ENCODE peak calls at places on chromosomes 5 and 9, in eight cellular contexts. Y is thyroid gland, K is fibroblast of pulmonary artery, L is AG04449, C is pancreas, J is left lung, P is mesendoderm, D is heart left ventricle. U is an unnamed sample.

GRCh38 chr5:135186662-135187522 is 152.9 kb upstream of the PITX1 start:
- DNase-seq in Y (no peak), K (no peak), L (no peak), C (no peak), J (no peak), P (peak; percentile 59), D (no peak), U (no peak)

GRCh38 chr5:133527311-133527710 is 85.0 kb downstream of the FSTL4 start:
- DNase-seq in Y (no peak), K (no peak), L (peak; percentile 52), C (no peak), J (no peak), P (no peak), D (no peak), U (no peak)

GRCh38 chr5:13643734-13644133 is 300.8 kb downstream of the DNAH5 start:
- DNase-seq in Y (no peak), K (no peak), L (no peak), C (no peak), J (no peak), P (no peak), D (no peak), U (no peak)

GRCh38 chr9:35616681-35617459 is 1.3 kb downstream of the CD72 start:
- DNase-seq in Y (peak; percentile 74), K (peak; percentile 55), L (no peak), C (peak; percentile 40), J (peak; percentile 86), P (peak; percentile 43), D (peak; percentile 77), U (peak; percentile 87)

GRCh38 chr9:135087489-135087791 is at the start of gene OLFM1:
- DNase-seq in Y (peak; percentile 69), K (peak; percentile 63), L (no peak), C (peak; percentile 77), J (peak; percentile 72), P (peak; percentile 84), D (peak; percentile 84), U (peak; percentile 96)

GRCh38 chr5:95908799-95909198 is 52.9 kb downstream of the ELL2 start:
- DNase-seq in Y (no peak), K (no peak), L (no peak), C (no peak), J (no peak), P (no peak), D (no peak), U (no peak)

GRCh38 chr5:124755565-124755964 is 9.1 kb upstream of the ZNF608 start:
- DNase-seq in Y (no peak), K (no peak), L (no peak), C (no peak), J (no peak), P (peak; percentile 61), D (no peak), U (no peak)

GRCh38 chr9:77769246-77769645 is 121.1 kb upstream of the GNA14 start:
- DNase-seq in Y (no peak), K (peak; percentile 26), L (no peak), C (no peak), J (no peak), P (no peak), D (no peak), U (no peak)

GRCh38 chr9:133671371-133671770 is 35.2 kb downstream of the DBH start:
- DNase-seq in Y (no peak), K (no peak), L (no peak), C (no peak), J (no peak), P (no peak), D (no peak), U (no peak)

GRCh38 chr9:105541838-105542237 is 16.1 kb upstream of the FKTN start:
- DNase-seq in Y (no peak), K (no peak), L (no peak), C (no peak), J (no peak), P (no peak), D (no peak), U (no peak)

DNA sequence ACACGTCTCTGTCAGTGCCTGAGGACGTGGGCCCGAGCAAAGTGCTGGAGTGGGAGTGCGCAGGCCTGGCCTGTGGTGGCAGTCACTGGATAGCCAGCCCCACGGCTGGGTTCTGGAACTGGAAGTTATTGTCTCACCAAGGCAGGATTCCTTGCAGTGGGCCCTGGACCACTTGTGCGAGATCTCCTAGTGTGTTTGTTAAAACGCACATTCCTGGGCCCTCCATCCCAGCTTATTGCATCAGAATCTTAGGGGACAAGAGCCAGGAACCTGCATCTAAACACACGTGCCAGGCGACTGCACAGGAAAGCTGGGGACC is 26.9 kb downstream of the PTPA start:
- DNase-seq in Y (no peak), K (no peak), L (no peak), C (no peak), J (no peak), P (no peak), D (no peak), U (no peak)
- H3K4me3 ChIP-seq in Y (no peak overlapping the region), K (no peak overlapping the region), L (no peak overlapping the region), C (no peak overlapping the region), J (no peak overlapping the region), P (no peak overlapping the region), D (no peak overlapping the region), U (no peak overlapping the region)

GRCh38 chr9:93750045-93750444 is 173.7 kb downstream of the PHF2 start:
- DNase-seq in Y (no peak), K (no peak), L (no peak), C (no peak), J (no peak), P (no peak), D (no peak), U (no peak)
- H3K4me3 ChIP-seq in Y (no peak overlapping the region), K (no peak overlapping the region), L (no peak overlapping the region), C (no peak overlapping the region), J (no peak overlapping the region), P (no peak overlapping the region), D (no peak overlapping the region), U (no peak overlapping the region)

DNA sequence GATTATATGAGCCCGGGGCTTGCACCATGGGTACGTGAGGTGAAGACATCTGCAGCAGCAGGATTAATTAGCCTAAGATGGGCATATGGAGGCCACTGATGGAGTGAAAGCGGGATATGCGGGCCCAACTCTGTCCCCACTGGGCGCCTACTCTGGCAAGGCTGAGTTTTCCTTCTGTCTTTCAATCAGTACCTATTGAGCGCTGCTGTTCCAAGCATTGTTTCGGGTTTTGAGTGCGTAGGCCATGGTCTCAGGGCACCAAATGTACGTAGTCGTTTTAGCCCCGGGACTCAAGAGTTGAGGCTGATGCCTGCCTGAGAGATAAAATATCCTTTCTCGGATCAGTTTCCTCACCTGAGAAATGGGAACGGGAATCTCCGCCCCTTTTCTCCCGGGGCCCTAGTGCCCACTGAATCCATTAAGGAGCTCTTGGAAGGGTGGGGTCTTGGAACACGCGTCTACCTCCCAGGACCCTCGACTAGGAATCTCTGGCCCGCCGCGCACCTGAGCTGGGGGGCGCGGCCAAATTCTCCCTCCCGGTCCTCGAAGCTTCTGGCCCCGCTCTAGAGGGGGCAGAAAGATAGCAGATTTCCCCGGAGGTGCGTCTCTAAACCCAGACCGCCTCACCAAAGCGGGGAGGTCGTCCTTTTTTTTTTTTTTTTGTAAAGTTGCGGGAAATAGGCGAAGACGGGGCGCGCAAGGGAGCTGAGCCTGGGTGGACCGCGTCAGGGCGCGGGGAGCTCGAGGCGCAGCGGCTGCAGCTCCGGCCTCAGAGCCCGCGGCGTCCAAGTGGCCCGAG is 544 bp upstream of the CXXC5 start:
- DNase-seq in Y (peak; percentile 15), K (no peak), L (no peak), C (peak; percentile 23), J (peak; percentile 31), P (peak; percentile 69), D (peak; percentile 25), U (peak; percentile 67)
- H3K4me3 ChIP-seq in Y (peak overlapping the region; percentile 96), K (peak overlapping the region; percentile 70), L (peak overlapping the region; percentile 85), C (peak overlapping the region; percentile 99), J (peak overlapping the region; percentile 92), P (peak overlapping the region; percentile 33), D (peak overlapping the region; percentile 98), U (peak overlapping the region; percentile 94)

DNA sequence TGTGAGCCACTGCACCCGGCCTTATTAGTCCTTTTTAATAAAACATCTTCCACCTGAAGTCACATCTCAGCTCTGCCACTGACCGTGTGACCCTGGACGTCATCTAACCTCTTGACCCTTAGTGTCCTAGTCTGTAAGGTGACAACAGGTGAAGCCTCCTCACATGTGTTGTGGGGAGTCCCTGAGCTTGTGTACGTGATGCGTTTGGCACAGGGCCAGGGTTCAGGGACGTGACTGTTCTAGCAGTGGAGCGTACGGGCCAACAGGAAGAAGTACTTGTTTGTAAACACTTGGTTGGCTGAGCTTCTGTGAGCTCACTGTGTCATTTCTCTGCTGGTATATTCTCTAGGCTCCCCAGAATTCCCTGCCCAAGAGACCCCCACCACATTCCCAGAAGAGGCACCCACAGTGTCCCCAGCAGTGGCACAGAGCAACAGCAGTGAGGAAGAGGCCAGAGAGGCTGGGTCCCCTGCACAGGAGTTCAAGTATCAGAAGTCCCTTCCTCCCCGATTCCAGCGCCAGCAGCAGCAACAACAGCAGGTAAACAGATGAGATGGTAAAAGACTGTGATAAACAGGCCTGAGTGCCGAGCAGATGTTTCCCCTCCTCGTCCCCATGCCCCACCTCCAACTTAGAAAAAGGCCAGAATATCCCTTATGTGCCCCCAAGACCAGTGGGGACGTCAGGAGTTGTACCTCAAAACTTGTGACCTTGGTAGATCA is 35.3 kb upstream of the POMT1 start:
- DNase-seq in Y (no peak), K (no peak), L (no peak), C (no peak), J (no peak), P (no peak), D (no peak), U (no peak)
- H3K4me3 ChIP-seq in Y (no peak overlapping the region), K (no peak overlapping the region), L (no peak overlapping the region), C (no peak overlapping the region), J (no peak overlapping the region), P (no peak overlapping the region), D (no peak overlapping the region), U (no peak overlapping the region)

DNA sequence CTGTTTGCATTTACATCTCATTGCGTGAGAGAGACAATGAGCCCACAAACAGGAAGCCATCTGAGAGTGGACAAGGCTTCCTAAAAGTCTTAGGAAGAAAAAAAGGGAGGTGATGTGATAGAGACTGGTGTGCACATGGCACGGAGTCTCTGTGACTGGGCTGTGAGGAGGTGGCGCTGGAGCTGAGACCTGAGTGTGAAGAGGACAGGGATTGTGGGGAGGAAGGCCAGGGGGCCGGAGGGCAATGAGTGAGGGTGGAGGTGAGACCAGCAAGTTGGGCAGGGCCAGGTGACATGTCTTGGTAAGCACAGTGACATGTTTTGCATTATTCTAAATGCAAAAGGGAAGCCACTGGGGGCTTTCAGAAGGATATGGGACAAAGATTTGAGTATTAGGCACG is 45.0 kb downstream of the TSPAN17 start:
- DNase-seq in Y (no peak), K (no peak), L (no peak), C (no peak), J (no peak), P (no peak), D (peak; percentile 4), U (no peak)
- H3K4me3 ChIP-seq in Y (no peak overlapping the region), K (no peak overlapping the region), L (no peak overlapping the region), C (no peak overlapping the region), J (no peak overlapping the region), P (no peak overlapping the region), D (no peak overlapping the region), U (no peak overlapping the region)